ENCODE peak calls at places on chromosomes 16 and 17, in six cellular contexts. U is trophoblast cell, N is A549, W is body of pancreas, T is lung, J is heart right ventricle. O is an unnamed sample. For H3K4me1, the result is how much of the 10 kb centered on the place peaks cover.

GRCh38 chr17:64073771-64074703 is 53.6 kb upstream of the ICAM2 start:
- DNase-seq in U (no peak), N (no peak), W (no peak), T (no peak), J (no peak), O (peak)

GRCh38 chr16:2810651-2811050 is 6.4 kb upstream of the PRSS21 start:
- DNase-seq in U (no peak), N (no peak), W (no peak), T (no peak), J (no peak), O (no peak)

GRCh38 chr17:17783121-17783824 is 53.5 kb downstream of the SREBF1 start:
- DNase-seq in U (peak), N (no peak), W (peak), T (peak), J (peak), O (peak)

GRCh38 chr16:78200623-78201096 is 101.2 kb downstream of the WWOX start:
- DNase-seq in U (no peak), N (no peak), W (peak), T (no peak), J (no peak), O (no peak)

GRCh38 chr17:38873646-38874380 is 4.0 kb downstream of the LASP1 start:
- DNase-seq in U (no peak), N (peak), W (no peak), T (no peak), J (no peak), O (peak)

GRCh38 chr17:40331743-40332641 is 23.0 kb downstream of the RARA start:
- DNase-seq in U (no peak), N (peak), W (peak), T (peak), J (peak), O (peak)

GRCh38 chr16:82653550-82654511 is 27.1 kb downstream of the CDH13 start:
- DNase-seq in U (peak), N (peak), W (no peak), T (no peak), J (no peak), O (peak)

GRCh38 chr17:54899721-54900456 is 763 bp upstream of the TOM1L1 start:
- DNase-seq in U (no peak), N (no peak), W (peak), T (no peak), J (no peak), O (no peak)

GRCh38 chr16:1596516-1596915 is 15.4 kb downstream of the IFT140 start:
- DNase-seq in U (peak), N (no peak), W (no peak), T (no peak), J (no peak), O (no peak)

GRCh38 chr16:57648125-57648524 is 19.7 kb downstream of the ADGRG1 start:
- DNase-seq in U (no peak), N (no peak), W (no peak), T (no peak), J (no peak), O (no peak)

GRCh38 chr16:67796099-67796718 is 10.2 kb downstream of the RANBP10 start:
- DNase-seq in U (peak), N (no peak), W (no peak), T (no peak), J (no peak), O (no peak)

GRCh38 chr17:75769536-75769935 is 4.5 kb upstream of the GALK1 start:
- DNase-seq in U (no peak), N (no peak), W (peak), T (no peak), J (no peak), O (no peak)

GRCh38 chr16:28151180-28151579 is 60.6 kb downstream of the XPO6 start:
- DNase-seq in U (no peak), N (no peak), W (no peak), T (no peak), J (no peak), O (no peak)

GRCh38 chr16:70468776-70469525 is 14.6 kb downstream of the FCSK start:
- DNase-seq in U (no peak), N (no peak), W (no peak), T (no peak), J (no peak), O (no peak)

GRCh38 chr16:57600048-57600835 is 28.2 kb upstream of the ADGRG1 start:
- DNase-seq in U (peak), N (peak), W (peak), T (peak), J (peak), O (peak)

GRCh38 chr16:78108451-78108850 is 9.0 kb downstream of the WWOX start:
- DNase-seq in U (no peak), N (no peak), W (no peak), T (no peak), J (no peak), O (no peak)

GRCh38 chr17:4751925-4752324 is 12.2 kb upstream of the CXCL16 start:
- DNase-seq in U (no peak), N (peak), W (no peak), T (no peak), J (no peak), O (no peak)

GRCh38 chr17:13757871-13758270 is 156.1 kb upstream of the HS3ST3A1 start:
- DNase-seq in U (no peak), N (no peak), W (no peak), T (no peak), J (no peak), O (no peak)

GRCh38 chr17:72166040-72166439 is 45.2 kb downstream of the SOX9 start:
- DNase-seq in U (no peak), N (no peak), W (no peak), T (no peak), J (no peak), O (no peak)

GRCh38 chr17:1834378-1835149 is 4.8 kb downstream of the RPA1 start:
- DNase-seq in U (no peak), N (no peak), W (no peak), T (no peak), J (no peak), O (no peak)

GRCh38 chr17:37530420-37530819 is 40.7 kb downstream of the DUSP14 start:
- DNase-seq in U (no peak), N (no peak), W (no peak), T (no peak), J (no peak), O (peak)

GRCh38 chr16:67428146-67428731 is 2.7 kb upstream of the HSD11B2 start:
- DNase-seq in U (peak), N (peak), W (peak), T (peak), J (peak), O (peak)

DNA sequence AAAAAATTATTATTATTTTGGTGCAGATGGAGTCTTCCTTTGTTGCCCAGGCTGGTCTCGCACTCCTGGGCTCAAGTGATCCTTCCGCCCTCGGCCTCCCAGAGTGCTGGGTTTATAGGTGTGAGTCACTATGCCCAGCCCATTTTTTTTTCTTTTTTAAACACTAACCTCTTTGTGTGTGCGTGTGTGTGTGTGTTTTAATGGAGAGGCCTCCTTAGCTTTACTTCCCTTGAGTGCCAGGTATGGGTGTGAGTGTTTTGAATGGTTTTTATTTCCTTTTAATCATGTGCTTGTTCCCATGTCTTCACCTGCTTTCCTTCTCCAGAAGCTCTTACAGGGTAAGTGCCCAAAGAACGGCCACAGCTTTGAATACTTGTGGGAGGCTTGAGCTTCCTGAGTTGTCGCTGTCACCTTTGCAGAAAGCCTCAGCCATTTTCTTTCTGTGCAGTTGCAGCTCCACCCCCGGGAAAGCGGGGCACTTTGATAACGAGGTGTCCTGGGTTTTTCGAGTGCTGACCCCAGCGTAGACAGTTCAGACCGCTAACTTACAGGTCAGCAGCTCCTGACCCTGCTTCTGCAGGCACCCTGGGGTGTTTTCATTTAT is 22.6 kb downstream of the AKAP1 start:
- DNase-seq in U (no peak), N (peak), W (no peak), T (peak), J (no peak), O (peak)
- H3K4me1 ChIP-seq in U (under half), N (under half), W (under half), T (under half), J (under half), O (under half)

GRCh38 chr16:86430814-86431213 is 79.5 kb upstream of the FOXF1 start:
- DNase-seq in U (no peak), N (no peak), W (no peak), T (no peak), J (no peak), O (peak)

GRCh38 chr16:86429663-86430062 is 80.7 kb upstream of the FOXF1 start:
- DNase-seq in U (no peak), N (no peak), W (no peak), T (no peak), J (no peak), O (no peak)

GRCh38 chr16:86432048-86432447 is 78.3 kb upstream of the FOXF1 start:
- DNase-seq in U (no peak), N (no peak), W (no peak), T (no peak), J (no peak), O (no peak)

GRCh38 chr16:86431540-86431939 is 78.8 kb upstream of the FOXF1 start:
- DNase-seq in U (no peak), N (no peak), W (no peak), T (no peak), J (no peak), O (no peak)

DNA sequence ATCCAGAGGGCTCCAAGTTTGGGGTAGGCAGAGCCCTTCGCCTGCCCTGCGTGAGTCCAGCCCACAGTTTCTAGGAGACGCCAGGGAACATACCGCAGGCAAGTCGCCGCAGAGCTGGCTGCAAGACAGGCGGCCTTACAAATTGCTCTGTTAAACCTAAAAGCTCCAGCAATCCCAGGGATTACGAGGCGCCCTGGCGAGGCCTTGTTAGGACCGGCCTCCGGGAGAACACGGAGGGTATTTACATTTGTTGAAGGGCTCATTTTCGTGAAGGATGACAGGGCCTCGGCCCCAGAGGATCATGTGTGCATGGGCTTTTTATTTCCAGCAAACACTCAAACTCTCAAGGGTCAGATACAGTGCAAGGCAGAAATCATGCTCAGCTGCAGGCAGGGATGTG is 77.6 kb upstream of the FOXF1 start:
- DNase-seq in U (no peak), N (no peak), W (no peak), T (no peak), J (no peak), O (no peak)
- H3K4me1 ChIP-seq in U (under half), N (under half), W (under half), T (under half), J (under half), O (under half)

GRCh38 chr16:30112197-30113030 is 923 bp downstream of the GDPD3 start:
- DNase-seq in U (peak), N (peak), W (peak), T (no peak), J (no peak), O (peak)

GRCh38 chr16:30115238-30115637 is 1.9 kb upstream of the GDPD3 start:
- DNase-seq in U (peak), N (no peak), W (peak), T (no peak), J (no peak), O (no peak)

GRCh38 chr16:30113711-30114333 is 485 bp upstream of the GDPD3 start:
- DNase-seq in U (no peak), N (no peak), W (no peak), T (no peak), J (no peak), O (peak)

GRCh38 chr16:30114411-30114810 is 1.1 kb upstream of the GDPD3 start:
- DNase-seq in U (no peak), N (no peak), W (no peak), T (no peak), J (no peak), O (no peak)

GRCh38 chr16:30113031-30113710 is at the start of gene GDPD3:
- DNase-seq in U (peak), N (no peak), W (no peak), T (no peak), J (no peak), O (peak)
- H3K4me1 ChIP-seq in U (under half), N (under half), W (under half), T (under half), J (under half), O (under half)

GRCh38 chr17:8925808-8926207 is 39.7 kb downstream of the PIK3R5 start:
- DNase-seq in U (no peak), N (no peak), W (no peak), T (no peak), J (no peak), O (no peak)
- H3K4me1 ChIP-seq in U (under half), N (under half), W (under half), T (under half), J (under half), O (under half)

DNA sequence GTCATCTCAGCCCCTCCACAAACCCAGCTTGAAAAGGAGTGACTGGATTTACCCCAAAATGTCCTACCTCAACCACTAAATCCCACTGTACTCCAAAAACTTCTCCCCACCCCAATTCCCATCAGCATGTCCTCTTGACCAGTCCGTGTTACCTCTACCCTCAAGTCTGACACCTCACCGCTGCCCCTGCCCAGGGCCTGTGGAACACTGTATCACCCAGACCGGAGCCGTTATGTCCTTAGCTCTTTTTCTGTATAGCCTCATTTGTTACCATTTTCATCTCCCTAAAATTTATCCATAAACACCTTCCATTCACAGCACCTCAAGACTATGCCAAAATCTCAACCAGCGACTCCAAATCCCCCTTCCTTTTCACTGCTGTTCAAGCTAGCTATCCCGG is 2.4 kb downstream of the PHF23 start:
- DNase-seq in U (no peak), N (no peak), W (no peak), T (no peak), J (no peak), O (no peak)
- H3K4me1 ChIP-seq in U (under half), N (half or more), W (half or more), T (under half), J (under half), O (under half)

GRCh38 chr17:78224226-78225087 is 7.0 kb upstream of the TMEM235 start:
- DNase-seq in U (no peak), N (no peak), W (no peak), T (no peak), J (no peak), O (no peak)

GRCh38 chr17:78223765-78224164 is 7.7 kb upstream of the TMEM235 start:
- DNase-seq in U (no peak), N (no peak), W (no peak), T (no peak), J (no peak), O (no peak)

GRCh38 chr17:78226055-78226751 is 5.2 kb upstream of the TMEM235 start:
- DNase-seq in U (no peak), N (no peak), W (no peak), T (no peak), J (no peak), O (no peak)

GRCh38 chr17:78225088-78225865 is 6.2 kb upstream of the TMEM235 start:
- DNase-seq in U (no peak), N (no peak), W (no peak), T (no peak), J (no peak), O (no peak)

DNA sequence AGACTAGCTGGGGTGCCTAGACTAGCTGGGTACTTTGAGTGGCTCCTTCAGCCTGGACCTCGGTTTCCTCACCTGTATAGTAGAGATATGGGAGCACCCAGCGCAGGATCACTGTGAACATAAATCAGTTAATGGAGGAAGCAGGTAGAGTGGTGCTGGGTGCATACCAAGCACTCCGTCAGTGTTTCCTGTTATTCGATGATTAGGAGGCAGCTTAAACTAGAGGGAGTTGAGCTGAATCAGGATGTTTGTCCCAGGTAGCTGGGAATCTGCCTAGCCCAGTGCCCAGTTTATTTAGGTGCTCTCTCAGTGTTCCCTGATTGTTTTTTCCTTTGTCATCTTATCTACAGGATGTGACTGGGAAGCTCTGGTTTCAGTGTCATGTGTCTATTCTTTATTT is 8.4 kb upstream of the TMEM235 start:
- DNase-seq in U (no peak), N (no peak), W (no peak), T (no peak), J (no peak), O (no peak)
- H3K4me1 ChIP-seq in U (under half), N (under half), W (under half), T (under half), J (under half), O (under half)